ENCODE peak calls at places on chromosome 20, in six cellular contexts. H is coronary artery, Q is cardiac muscle cell, P is dorsolateral prefrontal cortex, X is adrenal gland, K is tibial artery. G is an unnamed sample.

GRCh38 chr20:46568570-46569129 is 18.2 kb upstream of the OCSTAMP start:
- DNase-seq in K (peak), H (no peak), X (peak), Q (peak), P (peak), G (peak)

GRCh38 chr20:42338274-42339172 is 720.3 kb upstream of the CHD6 start:
- DNase-seq in Q (no peak), X (no peak), H (no peak), P (no peak), K (no peak), G (no peak)

GRCh38 chr20:36394340-36394965 is 88.3 kb downstream of the DLGAP4 start:
- DNase-seq in K (no peak), H (no peak), Q (no peak), X (no peak), P (peak), G (no peak)

GRCh38 chr20:35510946-35511735 is 18.3 kb downstream of the C20orf173 start:
- DNase-seq in K (no peak), X (no peak), Q (peak), H (no peak), P (no peak), G (no peak)

GRCh38 chr20:17679786-17680127 is 2.3 kb downstream of the RRBP1 start:
- DNase-seq in K (peak), H (no peak), Q (peak), X (no peak), P (no peak), G (no peak)

GRCh38 chr20:64100946-64101688 is 6.2 kb downstream of the NPBWR2 start:
- DNase-seq in K (no peak), Q (no peak), H (no peak), P (no peak), X (no peak), G (no peak)

GRCh38 chr20:35281506-35282101 is 3.0 kb downstream of the EIF6 start:
- DNase-seq in P (no peak), Q (no peak), X (no peak), H (no peak), K (no peak), G (no peak)

GRCh38 chr20:47027456-47027855 is 132.8 kb downstream of the EYA2 start:
- DNase-seq in Q (no peak), P (no peak), K (no peak), X (no peak), H (no peak), G (no peak)

GRCh38 chr20:10965936-10966470 is 292.2 kb upstream of the JAG1 start:
- DNase-seq in H (no peak), X (no peak), Q (peak), P (no peak), K (no peak), G (no peak)

GRCh38 chr20:34365765-34366213 is 2.7 kb downstream of the ITCH start:
- DNase-seq in X (no peak), H (no peak), Q (no peak), P (no peak), K (no peak), G (no peak)

GRCh38 chr20:37886851-37887297 is 16.1 kb upstream of the VSTM2L start:
- DNase-seq in H (no peak), P (no peak), K (no peak), X (peak), Q (peak), G (no peak)

GRCh38 chr20:50680106-50680960 is 11.0 kb downstream of the RIPOR3 start:
- DNase-seq in X (peak), Q (peak), H (no peak), K (no peak), P (no peak), G (no peak)

GRCh38 chr20:24469116-24470030 is at the start of gene SYNDIG1:
- DNase-seq in Q (peak), P (peak), K (peak), X (no peak), H (no peak), G (no peak)

GRCh38 chr20:62642666-62643520 is 590 bp downstream of the SLCO4A1 start:
- DNase-seq in K (no peak), X (no peak), P (no peak), H (no peak), Q (no peak), G (no peak)

GRCh38 chr20:63330940-63331339 is 30.2 kb downstream of the CHRNA4 start:
- DNase-seq in Q (no peak), P (no peak), K (no peak), X (no peak), H (no peak), G (no peak)

GRCh38 chr20:33721391-33722140 is 1.5 kb upstream of the PXMP4 start:
- DNase-seq in X (no peak), H (no peak), P (no peak), K (no peak), Q (no peak), G (no peak)

GRCh38 chr20:62168890-62169435 is 13.9 kb upstream of the MTG2 start:
- DNase-seq in P (no peak), X (no peak), H (no peak), K (no peak), Q (no peak), G (no peak)

GRCh38 chr20:24468401-24469115 is 871 bp upstream of the SYNDIG1 start:
- DNase-seq in X (no peak), P (no peak), H (no peak), Q (no peak), K (no peak), G (no peak)

GRCh38 chr20:36775196-36775595 is 1.6 kb upstream of the DSN1 start:
- DNase-seq in K (no peak), H (no peak), Q (no peak), X (no peak), P (peak), G (no peak)

GRCh38 chr20:46709459-46710148 is at the start of gene SLC2A10:
- DNase-seq in H (peak), P (no peak), X (peak), K (peak), Q (peak), G (no peak)

GRCh38 chr20:51118985-51119527 is 96.1 kb upstream of the KCNG1 start:
- DNase-seq in Q (no peak), K (no peak), P (no peak), X (no peak), H (no peak), G (no peak)

GRCh38 chr20:33415948-33416347 is 14.6 kb upstream of the CDK5RAP1 start:
- DNase-seq in H (no peak), P (peak), K (peak), Q (peak), X (peak), G (peak)

GRCh38 chr20:10185741-10186558 is 32.7 kb upstream of the SNAP25 start:
- DNase-seq in Q (peak), P (no peak), H (no peak), X (peak), K (no peak), G (peak)

GRCh38 chr20:63554361-63555278 is 661 bp downstream of the FNDC11 start:
- DNase-seq in P (no peak), H (no peak), K (no peak), X (no peak), Q (no peak), G (no peak)

GRCh38 chr20:39029324-39029820 is 67.2 kb downstream of the DHX35 start:
- DNase-seq in Q (no peak), K (no peak), X (no peak), P (no peak), H (no peak), G (no peak)

GRCh38 chr20:33673411-33674293 is 576 bp downstream of the NECAB3 start:
- DNase-seq in Q (no peak), X (no peak), K (peak), P (no peak), H (no peak), G (no peak)

GRCh38 chr20:46990017-46990810 is 95.6 kb downstream of the EYA2 start:
- DNase-seq in K (no peak), P (no peak), X (no peak), Q (no peak), H (no peak), G (peak)

GRCh38 chr20:47669489-47669888 is 115.8 kb downstream of the SULF2 start:
- DNase-seq in P (no peak), K (peak), Q (no peak), X (no peak), H (no peak), G (no peak)

GRCh38 chr20:51611625-51611890 is 69.0 kb upstream of the NFATC2 start:
- DNase-seq in Q (no peak), H (no peak), X (no peak), P (no peak), K (no peak), G (no peak)

GRCh38 chr20:59441860-59442810 is 141.7 kb downstream of the EDN3 start:
- DNase-seq in X (no peak), K (no peak), P (no peak), H (no peak), Q (no peak), G (no peak)

GRCh38 chr20:37543828-37544227 is 16.2 kb upstream of the BLCAP start:
- DNase-seq in K (no peak), P (no peak), H (no peak), Q (peak), X (no peak), G (no peak)

GRCh38 chr20:62741191-62741676 is 32.6 kb downstream of the NTSR1 start:
- DNase-seq in P (no peak), Q (peak), H (no peak), K (peak), X (no peak), G (no peak)

GRCh38 chr20:19934792-19935491 is 82.2 kb upstream of the NAA20 start:
- DNase-seq in P (peak), Q (no peak), X (peak), H (no peak), K (peak), G (peak)

GRCh38 chr20:60402209-60403058 is 444.2 kb downstream of the CDH26 start:
- DNase-seq in X (no peak), P (no peak), K (no peak), H (no peak), Q (no peak), G (no peak)

GRCh38 chr20:18611492-18611891 is 23.6 kb downstream of the DTD1 start:
- DNase-seq in X (no peak), K (no peak), P (no peak), H (no peak), Q (no peak), G (no peak)

GRCh38 chr20:8255945-8256632 is 124.0 kb downstream of the PLCB1 start:
- DNase-seq in K (no peak), Q (no peak), H (no peak), X (no peak), P (no peak), G (no peak)

GRCh38 chr20:34971038-34971872 is 15.6 kb downstream of the MYH7B start:
- DNase-seq in H (no peak), Q (no peak), X (no peak), P (no peak), K (no peak), G (no peak)

GRCh38 chr20:61444637-61445036 is 192.6 kb downstream of the CDH4 start:
- DNase-seq in X (no peak), P (no peak), Q (no peak), H (no peak), K (no peak), G (no peak)

GRCh38 chr20:46558511-46558959 is 8.1 kb upstream of the OCSTAMP start:
- DNase-seq in K (no peak), X (peak), Q (peak), P (no peak), H (no peak), G (no peak)

GRCh38 chr20:48238326-48238725 is 453.0 kb upstream of the SULF2 start:
- DNase-seq in X (peak), Q (peak), K (no peak), P (no peak), H (no peak), G (no peak)

GRCh38 chr20:23037017-23037481 is 1.9 kb downstream of the SSTR4 start:
- DNase-seq in K (no peak), P (no peak), Q (no peak), X (no peak), H (peak), G (no peak)
- TF ChIP-seq CTCF in K (no peak), P (no peak), Q (no peak), X (no peak), H (no peak), G (no peak)

GRCh38 chr20:57667924-57668782 is 41.7 kb downstream of the PMEPA1 start:
- DNase-seq in H (no peak), K (no peak), P (no peak), X (no peak), Q (no peak), G (no peak)
- H3K4me3 ChIP-seq in H (no peak), K (no peak), P (no peak), X (no peak), Q (no peak), G (no peak)

DNA sequence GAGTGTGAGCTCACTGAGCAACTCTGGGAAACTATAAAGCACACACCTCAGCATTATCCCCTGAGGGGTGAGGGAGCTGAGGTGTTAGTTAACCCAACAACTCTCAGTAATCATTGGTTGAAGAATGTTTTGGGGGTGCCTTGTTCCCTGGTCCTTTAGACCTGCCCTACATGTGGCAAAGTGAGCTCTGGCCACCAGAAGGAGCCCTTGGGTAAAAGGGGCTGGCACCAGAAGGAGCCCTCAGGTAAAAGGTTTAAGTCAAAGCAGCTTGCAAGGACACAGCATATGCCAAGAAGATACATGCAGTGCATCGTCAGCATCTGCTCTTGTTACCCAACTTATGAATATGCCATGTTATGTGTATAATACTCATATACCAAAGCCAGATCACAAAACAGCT is 1081.7 kb downstream of the KIF16B start:
- DNase-seq in X (no peak), H (no peak), K (no peak), P (no peak), Q (no peak), G (no peak)
- TF ChIP-seq CTCF in X (no peak), H (no peak), K (no peak), P (peak), Q (no peak), G (peak)

DNA sequence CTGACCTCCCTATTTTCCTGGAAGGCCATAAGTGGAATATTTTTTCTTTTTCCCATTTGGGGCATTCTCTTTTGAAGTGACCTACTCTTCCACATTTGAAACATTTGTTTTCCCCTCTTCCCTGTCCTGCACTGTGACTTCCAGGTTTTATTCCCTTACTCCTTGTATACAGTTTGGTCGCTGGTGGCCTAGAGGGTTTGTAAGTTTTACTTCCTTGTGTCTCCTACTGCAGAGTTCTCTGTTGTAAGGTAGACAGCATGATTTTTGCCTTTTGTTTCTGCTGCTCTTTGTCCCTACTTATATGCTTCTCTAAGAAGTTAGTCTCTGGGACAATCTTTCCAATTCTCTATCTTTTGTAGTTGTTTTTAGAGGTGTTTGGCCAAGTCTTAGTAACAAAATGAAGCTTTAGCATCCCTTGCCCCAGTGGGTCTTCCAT is 7.4 kb upstream of the ZNFX1 start:
- DNase-seq in K (no peak), H (no peak), P (no peak), X (no peak), Q (no peak), G (no peak)
- H3K4me3 ChIP-seq in K (no peak), H (peak), P (no peak), X (no peak), Q (no peak), G (peak)

DNA sequence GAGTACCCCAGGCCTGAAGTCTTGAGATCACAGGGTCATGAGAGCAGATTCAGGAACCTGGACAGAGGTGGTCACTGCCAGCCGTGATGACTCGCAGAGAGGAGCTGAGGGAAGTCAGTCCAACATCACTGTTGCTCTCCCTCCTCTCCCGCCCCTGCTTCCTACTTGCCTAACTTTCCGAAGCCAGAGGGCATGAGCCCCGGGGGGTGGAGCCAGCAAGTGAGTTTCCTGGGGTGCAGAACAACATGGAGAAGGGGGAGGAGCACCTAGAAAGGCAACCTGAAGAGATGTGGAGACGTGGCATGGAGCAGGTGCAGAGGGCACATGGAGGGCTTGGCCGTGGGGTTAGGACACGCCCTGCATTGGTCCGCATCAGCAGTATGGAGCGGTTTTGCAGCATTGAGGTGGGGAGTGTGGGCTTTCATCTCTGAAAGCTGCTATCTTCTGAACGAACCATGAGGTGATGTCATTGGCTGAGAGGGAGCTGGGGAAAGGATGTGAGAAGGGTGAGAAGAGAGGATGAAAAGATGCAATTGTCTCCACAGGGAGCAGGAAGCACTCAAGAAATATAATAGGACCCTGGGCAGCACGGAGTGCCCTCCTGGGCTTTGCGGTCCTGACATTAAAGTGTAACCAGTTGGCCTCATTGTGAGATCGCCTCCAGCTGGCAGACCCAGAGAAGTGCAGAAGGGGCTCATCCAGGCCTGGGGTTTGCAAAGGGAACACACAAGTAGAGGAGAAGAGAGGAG is 25.0 kb downstream of the GDAP1L1 start:
- DNase-seq in Q (no peak), X (no peak), H (no peak), K (no peak), P (no peak), G (no peak)
- TF ChIP-seq CTCF in Q (peak), X (no peak), H (no peak), K (no peak), P (no peak), G (no peak)

GRCh38 chr20:53914861-53915458 is 155.4 kb downstream of the BCAS1 start:
- DNase-seq in H (no peak), Q (no peak), X (no peak), K (no peak), P (no peak), G (no peak)
- H3K4me3 ChIP-seq in H (peak), Q (peak), X (peak), K (peak), P (peak), G (peak)

GRCh38 chr20:760751-761417 is 7.4 kb downstream of the SLC52A3 start:
- DNase-seq in X (no peak), P (no peak), Q (peak), H (no peak), K (no peak), G (no peak)
- TF ChIP-seq CTCF in X (peak), P (peak), Q (peak), H (no peak), K (no peak), G (peak)

GRCh38 chr20:54152227-54153040 is 21.4 kb downstream of the CYP24A1 start:
- DNase-seq in Q (peak), H (no peak), X (no peak), P (no peak), K (no peak), G (no peak)

GRCh38 chr20:54153041-54153327 is 20.8 kb downstream of the CYP24A1 start:
- DNase-seq in K (no peak), X (no peak), Q (no peak), P (no peak), H (no peak), G (no peak)

GRCh38 chr20:54149765-54150264 is 24.0 kb downstream of the CYP24A1 start:
- DNase-seq in H (no peak), Q (no peak), X (no peak), P (no peak), K (no peak), G (no peak)

GRCh38 chr20:54151073-54151436 is 22.7 kb downstream of the CYP24A1 start:
- DNase-seq in K (no peak), X (no peak), H (no peak), Q (no peak), P (no peak), G (no peak)

GRCh38 chr20:54151511-54152226 is 22.1 kb downstream of the CYP24A1 start:
- DNase-seq in P (no peak), H (no peak), K (no peak), Q (no peak), X (no peak), G (no peak)
- H3K4me3 ChIP-seq in P (no peak), H (no peak), K (no peak), Q (no peak), X (no peak), G (no peak)

G was measured in LNCaP clone FGC.